ENCODE peak calls at places on chromosomes 1 and 21, in six cellular contexts. K, E, W, A, L and R are unnamed samples.

GRCh38 chr1:16253332-16253922 is 16.4 kb upstream of the CPLANE2 start:
- DNase-seq in K (peak), E (no peak), W (no peak), A (no peak), L (no peak), R (no peak)

GRCh38 chr1:113859478-113860175 is 11.9 kb downstream of the PTPN22 start:
- DNase-seq in K (no peak), E (no peak), W (no peak), A (no peak), L (no peak), R (no peak)

GRCh38 chr1:54956726-54957125 is 23.7 kb upstream of the TMEM61 start:
- DNase-seq in K (no peak), E (no peak), W (no peak), A (no peak), L (no peak), R (no peak)

GRCh38 chr1:201538618-201539551 is at the start of gene NAV1:
- DNase-seq in K (peak), E (no peak), W (no peak), A (no peak), L (no peak), R (no peak)

GRCh38 chr21:35909456-35910178 is 150.7 kb downstream of the SETD4 start:
- DNase-seq in K (no peak), E (no peak), W (no peak), A (no peak), L (no peak), R (no peak)

GRCh38 chr1:221598122-221598521 is 143.8 kb downstream of the DUSP10 start:
- DNase-seq in K (no peak), E (no peak), W (no peak), A (no peak), L (no peak), R (no peak)

GRCh38 chr1:245380790-245381535 is 226.2 kb downstream of the KIF26B start:
- DNase-seq in K (no peak), E (no peak), W (no peak), A (no peak), L (no peak), R (no peak)

GRCh38 chr1:45716700-45717099 is 28.7 kb downstream of the TMEM69 start:
- DNase-seq in K (no peak), E (no peak), W (no peak), A (no peak), L (no peak), R (no peak)

GRCh38 chr1:90671251-90671650 is 45.9 kb downstream of the BARHL2 start:
- DNase-seq in K (no peak), E (no peak), W (no peak), A (no peak), L (no peak), R (no peak)

GRCh38 chr1:158101455-158101854 is 79.2 kb upstream of the CD1D start:
- DNase-seq in K (no peak), E (no peak), W (no peak), A (no peak), L (no peak), R (no peak)

GRCh38 chr1:95953005-95953404 is 719.0 kb downstream of the RWDD3 start:
- DNase-seq in K (no peak), E (no peak), W (no peak), A (no peak), L (no peak), R (no peak)

GRCh38 chr1:29912413-29912812 is 676.1 kb downstream of the PTPRU start:
- DNase-seq in K (no peak), E (no peak), W (no peak), A (no peak), L (peak), R (no peak)

GRCh38 chr1:156869455-156869854 is 8.8 kb downstream of the NTRK1 start:
- DNase-seq in K (no peak), E (no peak), W (no peak), A (no peak), L (no peak), R (no peak)

GRCh38 chr1:7471836-7472235 is 299.3 kb upstream of the VAMP3 start:
- DNase-seq in K (no peak), E (no peak), W (no peak), A (no peak), L (peak), R (no peak)

GRCh38 chr1:193763313-193763712 is 576.9 kb upstream of the B3GALT2 start:
- DNase-seq in K (no peak), E (no peak), W (no peak), A (no peak), L (no peak), R (no peak)

GRCh38 chr21:37450385-37451044 is 83.9 kb downstream of the DYRK1A start:
- DNase-seq in K (no peak), E (no peak), W (no peak), A (no peak), L (no peak), R (no peak)

GRCh38 chr1:14866841-14867626 is 268.5 kb downstream of the KAZN start:
- DNase-seq in K (no peak), E (no peak), W (no peak), A (no peak), L (no peak), R (no peak)

GRCh38 chr1:207852576-207853371 is 58.2 kb downstream of the CD34 start:
- DNase-seq in K (no peak), E (no peak), W (no peak), A (no peak), L (no peak), R (no peak)

GRCh38 chr21:36747815-36748381 is 49.0 kb downstream of the SIM2 start:
- DNase-seq in K (no peak), E (no peak), W (no peak), A (peak), L (no peak), R (peak)

GRCh38 chr1:17436380-17437174 is 2.9 kb downstream of the RCC2 start:
- DNase-seq in K (no peak), E (no peak), W (no peak), A (no peak), L (no peak), R (no peak)

GRCh38 chr1:86064899-86065298 is 91.7 kb downstream of the COL24A1 start:
- DNase-seq in K (no peak), E (no peak), W (no peak), A (no peak), L (no peak), R (no peak)

GRCh38 chr1:162230096-162230495 is 146.6 kb downstream of the SPATA46 start:
- DNase-seq in K (peak), E (no peak), W (no peak), A (no peak), L (no peak), R (no peak)

GRCh38 chr1:17347769-17348592 is 24.0 kb upstream of the PADI6 start:
- DNase-seq in K (no peak), E (no peak), W (no peak), A (no peak), L (no peak), R (no peak)

GRCh38 chr1:28104866-28105467 is 16.6 kb upstream of the EYA3 start:
- DNase-seq in K (peak), E (no peak), W (no peak), A (no peak), L (no peak), R (peak)

GRCh38 chr1:155250246-155250632 is 5.0 kb downstream of the ENTREP3 start:
- DNase-seq in K (no peak), E (no peak), W (no peak), A (no peak), L (no peak), R (no peak)

GRCh38 chr1:178946416-178946815 is 75.5 kb upstream of the ANGPTL1 start:
- DNase-seq in K (no peak), E (no peak), W (no peak), A (no peak), L (no peak), R (no peak)

GRCh38 chr1:26283226-26283853 is 3.5 kb downstream of the SH3BGRL3 start:
- DNase-seq in K (no peak), E (no peak), W (no peak), A (no peak), L (no peak), R (no peak)

GRCh38 chr21:35024071-35024420 is 25.1 kb downstream of the RUNX1 start:
- DNase-seq in K (no peak), E (no peak), W (no peak), A (no peak), L (no peak), R (no peak)

GRCh38 chr1:69871412-69871811 is 303.7 kb downstream of the LRRC7 start:
- DNase-seq in K (no peak), E (no peak), W (no peak), A (no peak), L (no peak), R (no peak)

GRCh38 chr1:151888972-151889570 is 20.2 kb downstream of the THEM4 start:
- DNase-seq in K (no peak), E (no peak), W (no peak), A (no peak), L (no peak), R (no peak)

GRCh38 chr1:207140536-207140935 is 36.5 kb downstream of the C4BPA start:
- DNase-seq in K (no peak), E (no peak), W (no peak), A (no peak), L (no peak), R (no peak)

GRCh38 chr1:223770621-223771315 is 58.4 kb downstream of the CAPN2 start:
- DNase-seq in K (no peak), E (no peak), W (no peak), A (no peak), L (no peak), R (peak)

GRCh38 chr1:199463521-199464127 is 563.9 kb upstream of the NR5A2 start:
- DNase-seq in K (peak), E (no peak), W (peak), A (no peak), L (peak), R (no peak)

GRCh38 chr1:64107041-64107440 is 96.4 kb upstream of the UBE2U start:
- DNase-seq in K (no peak), E (no peak), W (no peak), A (no peak), L (no peak), R (no peak)

GRCh38 chr1:162210171-162210570 is 140.7 kb downstream of the NOS1AP start:
- DNase-seq in K (no peak), E (no peak), W (no peak), A (no peak), L (no peak), R (no peak)

GRCh38 chr1:166083887-166084286 is 82.9 kb downstream of the FAM78B start:
- DNase-seq in K (no peak), E (no peak), W (no peak), A (no peak), L (no peak), R (no peak)

GRCh38 chr1:17874665-17875064 is 119.5 kb downstream of the ACTL8 start:
- DNase-seq in K (no peak), E (no peak), W (no peak), A (no peak), L (peak), R (no peak)